ENCODE peak calls at places on chromosomes 1 and 21, in six cellular contexts. X is DND-41, H is SK-N-SH, C is neuronal stem cell, T is GM12878, F is OCI-LY7. N is an unnamed sample. For H3K4me1, the result is how much of the 10 kb centered on the place peaks cover.

GRCh38 chr1:223700942-223701637 is 11.2 kb upstream of the CAPN2 start:
- DNase-seq in X (no peak), H (no peak), C (no peak), T (no peak), F (no peak), N (peak)

GRCh38 chr1:171576144-171576543 is 45.9 kb upstream of the MYOCOS start:
- DNase-seq in X (no peak), H (no peak), C (no peak), T (no peak), F (no peak), N (no peak)

GRCh38 chr1:45275054-45275453 is 51.6 kb upstream of the HPDL start:
- DNase-seq in X (no peak), H (no peak), C (no peak), T (no peak), F (no peak), N (no peak)

GRCh38 chr1:230749635-230750034 is 2.4 kb downstream of the CAPN9 start:
- DNase-seq in X (no peak), H (no peak), C (no peak), T (no peak), F (no peak), N (no peak)

GRCh38 chr1:224500802-224501201 is 66.2 kb upstream of the WDR26 start:
- DNase-seq in X (peak), H (no peak), C (no peak), T (no peak), F (no peak), N (no peak)

GRCh38 chr1:29245876-29246275 is 9.6 kb downstream of the PTPRU start:
- DNase-seq in X (peak), H (peak), C (no peak), T (no peak), F (peak), N (no peak)

GRCh38 chr21:31252611-31253010 is 91.5 kb downstream of the TIAM1 start:
- DNase-seq in X (no peak), H (peak), C (peak), T (no peak), F (no peak), N (no peak)

GRCh38 chr1:2236695-2237677 is 8.9 kb downstream of the SKI start:
- DNase-seq in X (peak), H (no peak), C (no peak), T (no peak), F (no peak), N (no peak)

GRCh38 chr1:167278497-167278896 is 57.8 kb downstream of the POU2F1 start:
- DNase-seq in X (no peak), H (no peak), C (no peak), T (no peak), F (no peak), N (no peak)

GRCh38 chr1:63575340-63575826 is 17.8 kb upstream of the PGM1 start:
- DNase-seq in X (no peak), H (peak), C (peak), T (no peak), F (peak), N (no peak)

GRCh38 chr1:55631508-55631907 is 416.3 kb upstream of the USP24 start:
- DNase-seq in X (no peak), H (no peak), C (no peak), T (no peak), F (no peak), N (no peak)

GRCh38 chr21:29055080-29055479 is 18.4 kb downstream of the CCT8 start:
- DNase-seq in X (no peak), H (no peak), C (no peak), T (no peak), F (no peak), N (no peak)

GRCh38 chr1:198465201-198466144 is 75.0 kb downstream of the ATP6V1G3 start:
- DNase-seq in X (no peak), H (peak), C (peak), T (no peak), F (peak), N (no peak)

GRCh38 chr21:16572032-16572431 is 842.2 kb downstream of the USP25 start:
- DNase-seq in X (no peak), H (no peak), C (no peak), T (no peak), F (no peak), N (no peak)

GRCh38 chr1:72241397-72241796 is 40.9 kb downstream of the NEGR1 start:
- DNase-seq in X (no peak), H (no peak), C (no peak), T (no peak), F (no peak), N (no peak)

GRCh38 chr1:59733443-59734141 is 81.2 kb upstream of the HOOK1 start:
- DNase-seq in X (no peak), H (no peak), C (no peak), T (no peak), F (no peak), N (no peak)

GRCh38 chr1:9309080-9309479 is 16.4 kb downstream of the SPSB1 start:
- DNase-seq in X (no peak), H (no peak), C (no peak), T (no peak), F (no peak), N (no peak)

GRCh38 chr21:37386151-37386550 is 19.6 kb downstream of the DYRK1A start:
- DNase-seq in X (no peak), H (no peak), C (no peak), T (no peak), F (no peak), N (no peak)

GRCh38 chr1:157150631-157151030 is 12.4 kb upstream of the ETV3 start:
- DNase-seq in X (no peak), H (no peak), C (no peak), T (no peak), F (no peak), N (no peak)

GRCh38 chr1:66933887-66934700 is 9.3 kb downstream of the MIER1 start:
- DNase-seq in X (no peak), H (no peak), C (no peak), T (no peak), F (no peak), N (no peak)

GRCh38 chr1:90826834-90827233 is 109.7 kb upstream of the BARHL2 start:
- DNase-seq in X (no peak), H (peak), C (no peak), T (no peak), F (no peak), N (no peak)

GRCh38 chr1:90823686-90824085 is 106.6 kb upstream of the BARHL2 start:
- DNase-seq in X (no peak), H (no peak), C (no peak), T (no peak), F (no peak), N (no peak)

GRCh38 chr1:90821793-90822359 is 104.8 kb upstream of the BARHL2 start:
- DNase-seq in X (no peak), H (no peak), C (no peak), T (no peak), F (no peak), N (no peak)

GRCh38 chr1:90826024-90826423 is 108.9 kb upstream of the BARHL2 start:
- DNase-seq in X (no peak), H (no peak), C (no peak), T (no peak), F (no peak), N (no peak)

DNA sequence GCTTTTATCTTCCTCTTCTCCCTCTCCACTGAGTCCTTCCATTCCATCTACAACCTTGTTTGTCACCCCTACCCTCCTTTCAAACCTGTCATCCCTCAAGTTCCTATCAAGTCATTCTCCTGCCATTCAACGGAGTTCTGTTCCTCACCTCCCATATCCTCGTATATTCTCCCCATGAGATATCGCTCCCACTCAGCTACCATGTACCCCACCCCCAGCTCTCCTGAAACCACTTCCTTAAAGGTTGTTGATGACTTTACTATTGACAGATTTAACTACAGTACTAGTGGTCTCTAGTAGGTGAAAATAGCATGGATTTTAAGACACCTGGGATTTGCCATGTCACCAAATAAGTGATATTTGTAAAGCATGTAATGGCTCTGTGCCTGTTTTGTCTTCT is 107.4 kb upstream of the BARHL2 start:
- DNase-seq in X (no peak), H (no peak), C (no peak), T (no peak), F (no peak), N (no peak)
- H3K27ac ChIP-seq in X (no peak), H (no peak), C (no peak), T (no peak), F (no peak), N (no peak)

GRCh38 chr1:12167493-12168429 is 970 bp downstream of the TNFRSF1B start:
- DNase-seq in X (no peak), H (no peak), C (no peak), T (no peak), F (no peak), N (no peak)
- H3K4me1 ChIP-seq in X (under half), H (under half), C (under half), T (under half), F (under half), N (under half)

DNA sequence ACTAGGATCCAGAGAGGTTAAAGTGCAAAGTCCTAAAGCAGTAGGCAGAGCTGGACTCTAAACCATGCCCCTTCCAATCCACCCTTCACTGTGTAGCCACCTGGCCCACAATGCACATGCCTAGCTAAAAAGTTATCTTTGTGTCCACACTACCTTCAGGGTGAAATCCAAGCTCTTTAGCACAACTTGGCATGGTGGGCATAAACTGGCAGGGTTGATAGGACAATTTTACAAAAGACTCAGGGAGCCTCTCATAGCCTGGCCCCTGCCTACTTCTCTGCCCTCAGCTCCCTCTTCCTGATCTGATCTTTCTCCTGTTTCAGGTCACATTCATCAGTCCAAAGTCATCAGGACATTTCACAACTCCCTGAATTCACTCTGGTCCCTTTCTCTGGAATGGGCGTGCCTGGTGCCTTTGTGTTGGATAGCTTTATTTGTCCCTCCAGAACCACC is 513.9 kb downstream of the OMA1 start:
- DNase-seq in X (no peak), H (no peak), C (no peak), T (no peak), F (no peak), N (no peak)
- H3K4me2 ChIP-seq in X (no peak), H (no peak), C (no peak), T (no peak), F (no peak), N (no peak)

DNA sequence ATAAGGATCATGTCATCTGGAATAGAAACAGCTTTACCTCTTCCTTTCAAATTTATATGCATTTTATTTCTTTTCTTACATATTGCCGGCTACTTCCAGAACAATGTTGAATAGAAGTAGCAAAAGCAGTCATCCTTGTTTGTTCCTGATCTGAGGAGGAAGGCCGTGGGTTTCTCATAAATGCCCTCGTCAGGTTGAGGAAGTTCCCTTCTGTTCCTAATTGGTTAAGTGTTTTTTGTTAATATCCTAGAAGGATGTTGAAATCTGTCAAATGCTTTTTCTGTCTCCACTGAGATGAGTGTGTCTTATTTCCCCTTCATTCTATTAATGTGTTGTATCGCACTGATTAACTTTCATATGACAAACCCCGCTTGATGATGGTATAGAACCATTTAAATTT is 15.4 kb downstream of the TTLL10 start:
- DNase-seq in X (no peak), H (no peak), C (no peak), T (no peak), F (no peak), N (no peak)
- H3K27ac ChIP-seq in X (no peak), H (no peak), C (no peak), T (no peak), F (no peak), N (no peak)

GRCh38 chr1:247411583-247412295 is 4.2 kb upstream of the NLRP3 start:
- DNase-seq in X (no peak), H (no peak), C (no peak), T (no peak), F (no peak), N (no peak)
- H3K4me1 ChIP-seq in X (under half), H (under half), C (under half), T (under half), F (under half), N (under half)

DNA sequence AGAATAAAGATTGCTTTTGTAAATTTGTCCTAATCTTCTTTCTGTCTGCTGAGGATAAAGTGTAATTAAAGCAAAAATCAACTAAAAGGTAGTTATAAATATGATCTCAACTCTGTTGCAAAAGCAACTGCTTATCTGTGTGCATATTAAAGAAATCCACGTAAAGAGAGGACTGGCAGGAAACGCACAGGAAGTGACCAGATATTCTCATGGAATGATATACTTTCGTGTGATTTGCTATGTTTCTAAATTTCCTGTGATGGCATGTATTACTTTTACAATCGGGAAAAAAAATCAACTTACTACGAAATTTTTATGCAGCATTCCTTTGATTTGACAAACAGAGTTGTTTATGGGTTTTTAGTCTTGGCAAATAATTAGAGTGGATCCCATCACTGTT is 75.4 kb downstream of the RGS2 start:
- DNase-seq in X (no peak), H (no peak), C (no peak), T (no peak), F (no peak), N (no peak)
- H3K4me2 ChIP-seq in X (no peak), H (no peak), C (no peak), T (no peak), F (no peak), N (no peak)